ENCODE peak calls at places on chromosome X, in five cellular contexts. H, O, K, T and Q are unnamed samples.

GRCh38 chrX:31374786-31375185 is 302.9 kb upstream of the FTHL17 start:
- DNase-seq in T (no peak), H (no peak), O (no peak), K (no peak), Q (no peak)

GRCh38 chrX:48531359-48531954 is 8.1 kb upstream of the TBC1D25 start:
- DNase-seq in H (no peak), T (no peak), O (peak; percentile 75), K (no peak), Q (no peak)

GRCh38 chrX:110866421-110866820 is 70.8 kb upstream of the CHRDL1 start:
- DNase-seq in K (no peak), O (no peak), H (no peak), T (no peak), Q (no peak)

GRCh38 chrX:119677654-119677981 is 15.3 kb downstream of the SEPTIN6 start:
- DNase-seq in T (no peak), H (no peak), K (no peak), O (no peak), Q (no peak)

GRCh38 chrX:145405012-145405411 is 157.7 kb downstream of the SPANXN1 start:
- DNase-seq in H (peak; percentile 29), K (no peak), O (peak; percentile 26), T (no peak), Q (no peak)

GRCh38 chrX:17788439-17788838 is 51.1 kb downstream of the SCML1 start:
- DNase-seq in O (peak; percentile 52), T (peak; percentile 19), H (peak; percentile 80), K (peak; percentile 44), Q (no peak)

GRCh38 chrX:42129541-42129940 is 206.2 kb upstream of the CASK start:
- DNase-seq in T (no peak), O (no peak), K (no peak), H (no peak), Q (no peak)

GRCh38 chrX:2414384-2414783 is 86.4 kb downstream of the DHRSX start:
- DNase-seq in O (no peak), T (no peak), H (no peak), K (no peak), Q (no peak)

GRCh38 chrX:31969714-31970113 is 897.9 kb upstream of the FTHL17 start:
- DNase-seq in O (no peak), T (no peak), H (no peak), K (no peak), Q (no peak)

GRCh38 chrX:139844884-139845283 is 88.0 kb downstream of the ATP11C start:
- DNase-seq in H (no peak), K (no peak), O (no peak), T (no peak), Q (no peak)

GRCh38 chrX:35919536-35920309 is at the start of gene CFAP47:
- DNase-seq in T (no peak), O (peak; percentile 0), H (peak; percentile 25), K (no peak), Q (no peak)

GRCh38 chrX:70664726-70665125 is 220.1 kb downstream of the DLG3 start:
- DNase-seq in T (no peak), K (no peak), H (peak; percentile 13), O (peak; percentile 23), Q (no peak)
- TF ChIP-seq TAF1 in T (no peak), K (no peak), H (no peak), O (no peak), Q (no peak)

GRCh38 chrX:43582540-43582913 is 73.6 kb upstream of the MAOA start:
- DNase-seq in T (no peak), H (no peak), O (no peak), K (no peak), Q (no peak)

GRCh38 chrX:43581167-43581566 is 74.9 kb upstream of the MAOA start:
- DNase-seq in H (no peak), T (no peak), O (no peak), K (no peak), Q (no peak)

GRCh38 chrX:43585922-43586321 is 70.2 kb upstream of the MAOA start:
- DNase-seq in T (no peak), O (no peak), H (no peak), K (no peak), Q (no peak)

GRCh38 chrX:43580621-43581020 is 75.5 kb upstream of the MAOA start:
- DNase-seq in H (no peak), O (no peak), K (no peak), T (no peak), Q (no peak)

GRCh38 chrX:43581888-43582539 is 74.1 kb upstream of the MAOA start:
- DNase-seq in H (no peak), T (no peak), K (no peak), O (no peak), Q (no peak)
- TF ChIP-seq TAF1 in H (no peak), T (no peak), K (no peak), O (no peak), Q (no peak)

DNA sequence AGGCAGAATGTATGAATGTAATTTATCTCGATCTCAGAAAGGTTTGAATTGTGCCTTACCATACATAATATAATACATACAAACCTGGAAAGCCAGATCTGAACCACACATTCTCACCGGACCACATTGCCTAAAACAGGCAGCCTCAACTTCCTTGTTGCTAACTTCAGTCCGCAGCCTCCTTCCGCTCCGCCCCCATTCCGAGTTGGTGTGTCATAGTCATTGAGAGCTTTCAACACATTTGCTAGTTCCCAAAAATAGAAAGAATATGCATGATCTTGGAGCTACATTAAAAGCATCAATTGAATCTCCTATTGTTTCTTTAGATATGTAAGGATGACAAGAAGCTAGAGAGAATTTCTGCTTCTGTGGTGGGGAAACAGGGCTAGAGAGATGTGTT is 127.2 kb downstream of the ARHGEF9 start:
- DNase-seq in K (no peak), T (peak; percentile 0), H (no peak), O (no peak), Q (no peak)
- TF ChIP-seq TAF1 in K (no peak), T (no peak), H (no peak), O (no peak), Q (no peak)

DNA sequence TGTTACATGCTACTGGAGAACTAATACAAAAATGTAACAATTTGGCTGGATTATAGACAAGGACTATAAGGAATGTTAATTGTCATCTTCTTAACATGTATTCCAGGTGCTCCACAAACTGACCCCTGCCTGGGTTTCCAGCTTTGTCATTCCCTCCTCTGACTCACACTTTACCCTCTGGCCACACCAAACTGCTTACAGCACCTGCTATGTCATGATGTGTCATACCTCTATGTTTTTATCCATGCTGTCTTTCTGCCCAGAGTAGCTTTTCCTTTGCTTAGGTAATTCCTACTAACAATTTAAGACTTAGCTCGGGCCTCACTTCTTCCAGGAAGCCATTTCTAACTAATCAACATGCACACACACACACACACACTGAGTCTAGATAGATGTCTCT is 14.0 kb upstream of the SHROOM4 start:
- DNase-seq in O (no peak), T (no peak), K (no peak), H (no peak), Q (no peak)
- TF ChIP-seq TAF1 in O (no peak), T (no peak), K (no peak), H (no peak), Q (no peak)

DNA sequence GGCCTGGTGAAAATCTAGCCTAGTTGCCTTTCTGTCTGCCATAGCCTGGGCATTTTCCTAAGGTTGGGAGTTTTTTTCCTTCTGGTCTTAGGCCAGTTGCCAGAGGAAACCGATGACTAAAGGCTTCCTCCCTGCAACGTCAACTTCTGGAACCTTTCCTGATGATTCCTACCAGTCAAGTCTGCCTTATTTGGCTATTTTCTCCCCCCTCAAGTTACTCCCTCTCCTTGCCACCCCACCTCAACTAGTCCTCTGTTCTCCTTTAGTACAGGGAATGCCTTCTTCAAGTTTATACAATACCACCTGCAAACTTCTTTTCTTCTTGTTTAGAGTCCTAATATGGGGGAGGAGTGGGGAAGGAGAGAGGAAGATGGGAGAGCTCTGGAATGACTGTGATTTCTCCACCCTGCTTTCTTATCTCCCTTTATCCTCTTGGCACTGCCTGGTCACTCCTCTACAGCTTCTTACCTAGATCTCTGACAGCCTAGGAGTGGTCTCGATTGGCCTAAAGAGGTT is 10.6 kb downstream of the MSN start:
- DNase-seq in K (no peak), O (no peak), T (no peak), H (no peak), Q (no peak)
- TF ChIP-seq TAF1 in K (no peak), O (no peak), T (no peak), H (no peak), Q (no peak)

GRCh38 chrX:16671005-16671404 is 21.0 kb downstream of the S100G start:
- DNase-seq in H (peak; percentile 60), T (no peak), K (peak; percentile 19), O (peak; percentile 59), Q (no peak)
- TF ChIP-seq TAF1 in H (no peak), T (no peak), K (no peak), O (no peak), Q (no peak)

GRCh38 chrX:64975491-64975890 is 759 bp downstream of the ZC4H2 start:
- DNase-seq in O (no peak), K (no peak), T (no peak), H (peak; percentile 46), Q (no peak)

GRCh38 chrX:64976673-64977040 is 407 bp upstream of the ZC4H2 start:
- DNase-seq in H (no peak), T (no peak), O (no peak), K (no peak), Q (no peak)

GRCh38 chrX:64977830-64978229 is 1.6 kb upstream of the ZC4H2 start:
- DNase-seq in O (no peak), H (no peak), T (no peak), K (no peak), Q (no peak)

GRCh38 chrX:64977051-64977450 is 801 bp upstream of the ZC4H2 start:
- DNase-seq in O (no peak), H (no peak), K (no peak), T (no peak), Q (no peak)

GRCh38 chrX:64975989-64976672 is at the start of gene ZC4H2:
- DNase-seq in K (peak; percentile 38), O (peak; percentile 11), H (peak; percentile 75), T (peak; percentile 31), Q (peak; percentile 7)
- TF ChIP-seq TAF1 in K (no peak), O (no peak), H (no peak), T (peak; percentile 66), Q (no peak)